ENCODE peak calls at places on chromosomes 3 and 15, in seven cellular contexts. F is SK-MEL-5, T is NAMALWA, U is fibroblast of mammary gland, B is NCI-H2081, G is AG20443, Q is NCI-H1092. J is an unnamed sample.

GRCh38 chr3:62833538-62833937 is 41.7 kb downstream of the CADPS start:
- DNase-seq in F (peak; percentile 54), T (peak; percentile 50), U (peak; percentile 30), B (no peak), G (peak; percentile 44), Q (no peak), J (no peak)

GRCh38 chr15:60682115-60682514 is 203.2 kb upstream of the ICE2 start:
- DNase-seq in F (no peak), T (no peak), U (peak; percentile 83), B (no peak), G (peak; percentile 53), Q (no peak), J (no peak)

GRCh38 chr15:22243440-22244130 is 163.3 kb downstream of the OR4M2 start:
- DNase-seq in F (no peak), T (no peak), U (no peak), B (no peak), G (no peak), Q (no peak), J (no peak)

GRCh38 chr15:25241241-25241801 is 197.5 kb downstream of the UBE3A start:
- DNase-seq in F (no peak), T (no peak), U (no peak), B (no peak), G (no peak), Q (no peak), J (no peak)

GRCh38 chr3:181264491-181264890 is 275.0 kb upstream of the DNAJC19 start:
- DNase-seq in F (no peak), T (no peak), U (no peak), B (no peak), G (no peak), Q (no peak), J (no peak)

GRCh38 chr15:65655026-65655425 is 33.3 kb downstream of the SLC24A1 start:
- DNase-seq in F (no peak), T (no peak), U (peak; percentile 51), B (no peak), G (peak; percentile 39), Q (no peak), J (no peak)

GRCh38 chr3:10399634-10400033 is 78.7 kb upstream of the SEC13 start:
- DNase-seq in F (no peak), T (no peak), U (no peak), B (no peak), G (no peak), Q (no peak), J (no peak)

GRCh38 chr15:63503739-63504246 is 600 bp upstream of the USP3 start:
- DNase-seq in F (peak; percentile 39), T (peak; percentile 88), U (peak; percentile 94), B (no peak), G (peak; percentile 34), Q (no peak), J (peak; percentile 35)

GRCh38 chr3:62433396-62433795 is 60.0 kb upstream of the FEZF2 start:
- DNase-seq in F (no peak), T (no peak), U (no peak), B (no peak), G (no peak), Q (no peak), J (no peak)

J was measured in NCI-H2227 treated with DMSO at 0.1 percent for 48 hours.